ENCODE peak calls at places on chromosomes 16 and 17, in four cellular contexts. M is stimulated activated CD8-positive, alpha-beta memory T cell treated with anti-CD3 and anti-CD28 coated beads, Interleukin-7, amount 100 ng/mL, for 1 hour; Z is mucosa of descending colon; K is naive thymus-derived CD8-positive, alpha-beta T cell. D is an unnamed sample.

GRCh38 chr17:77495575-77495974 is 354.8 kb downstream of the SEC14L1 start:
- DNase-seq in M (no peak), Z (no peak), K (no peak), D (no peak)

GRCh38 chr17:46783031-46783593 is 35.4 kb downstream of the WNT3 start:
- DNase-seq in M (no peak), Z (no peak), K (no peak), D (no peak)

GRCh38 chr17:8145811-8146210 is 6.4 kb downstream of the PER1 start:
- DNase-seq in M (no peak), Z (peak; percentile 39), K (no peak), D (no peak)

GRCh38 chr17:19249681-19250080 is 12.5 kb downstream of the EPN2 start:
- DNase-seq in M (no peak), Z (no peak), K (no peak), D (no peak)

GRCh38 chr17:54903375-54903774 is 2.7 kb downstream of the TOM1L1 start:
- DNase-seq in M (no peak), Z (no peak), K (no peak), D (peak; percentile 32)

GRCh38 chr17:43732961-43733360 is 25.6 kb downstream of the SOST start:
- DNase-seq in M (no peak), Z (no peak), K (no peak), D (no peak)

GRCh38 chr17:42276609-42277341 is 584 bp upstream of the STAT5B start:
- DNase-seq in M (no peak), Z (peak; percentile 84), K (no peak), D (peak; percentile 67)

GRCh38 chr16:15658149-15658548 is 8.1 kb downstream of the NDE1 start:
- DNase-seq in M (no peak), Z (no peak), K (no peak), D (no peak)

GRCh38 chr17:13601317-13601775 is 383 bp downstream of the HS3ST3A1 start:
- DNase-seq in M (no peak), Z (no peak), K (no peak), D (peak; percentile 23)

GRCh38 chr17:79988163-79988971 is 47.3 kb downstream of the TBC1D16 start:
- DNase-seq in M (no peak), Z (peak; percentile 76), K (no peak), D (no peak)

GRCh38 chr17:12137859-12138258 is 117.2 kb downstream of the MAP2K4 start:
- DNase-seq in M (no peak), Z (no peak), K (no peak), D (no peak)

GRCh38 chr16:74743668-74744299 is 30.8 kb downstream of the FA2H start:
- DNase-seq in M (no peak), Z (peak; percentile 90), K (no peak), D (peak; percentile 50)

GRCh38 chr16:85781685-85782370 is 17.5 kb downstream of the EMC8 start:
- DNase-seq in M (no peak), Z (no peak), K (no peak), D (no peak)

GRCh38 chr16:8619671-8620370 is 1.7 kb upstream of the METTL22 start:
- DNase-seq in M (no peak), Z (no peak), K (no peak), D (no peak)

GRCh38 chr17:80539022-80539421 is 5.6 kb upstream of the RPTOR start:
- DNase-seq in M (no peak), Z (no peak), K (no peak), D (no peak)

GRCh38 chr16:83762141-83763024 is 45.4 kb upstream of the HSBP1 start:
- DNase-seq in M (no peak), Z (no peak), K (no peak), D (no peak)

GRCh38 chr17:67359960-67360817 is 6.2 kb downstream of the PSMD12 start:
- DNase-seq in M (no peak), Z (no peak), K (peak; percentile 47), D (peak; percentile 41)

GRCh38 chr17:49290690-49291326 is 60.2 kb upstream of the PHOSPHO1 start:
- DNase-seq in M (no peak), Z (no peak), K (peak; percentile 3), D (peak; percentile 35)

GRCh38 chr17:41987642-41988041 is 21.0 kb downstream of the CNP start:
- DNase-seq in M (no peak), Z (peak; percentile 7), K (no peak), D (no peak)

GRCh38 chr17:47684535-47685193 is 9.3 kb upstream of the TBKBP1 start:
- DNase-seq in M (no peak), Z (no peak), K (no peak), D (no peak)

GRCh38 chr16:1612320-1613111 is at the start of gene CRAMP1:
- DNase-seq in M (no peak), Z (peak; percentile 69), K (no peak), D (peak; percentile 28)

GRCh38 chr16:27432600-27432957 is 30.6 kb downstream of the IL21R start:
- DNase-seq in M (no peak), Z (no peak), K (no peak), D (no peak)

GRCh38 chr17:16352303-16352837 is 899 bp downstream of the CENPV start:
- DNase-seq in M (no peak), Z (peak; percentile 63), K (peak; percentile 26), D (peak; percentile 63)

GRCh38 chr16:9438991-9439390 is 347.5 kb downstream of the HAPSTR1 start:
- DNase-seq in M (no peak), Z (no peak), K (no peak), D (no peak)

GRCh38 chr17:13513039-13513405 is 88.7 kb downstream of the HS3ST3A1 start:
- DNase-seq in M (no peak), Z (no peak), K (no peak), D (peak; percentile 41)

GRCh38 chr16:508884-509736 is 18.4 kb upstream of the CAPN15 start:
- DNase-seq in M (no peak), Z (peak; percentile 50), K (no peak), D (no peak)

GRCh38 chr16:89217388-89218191 is at the start of gene ZNF778:
- DNase-seq in M (peak; percentile 48), Z (peak; percentile 91), K (peak; percentile 81), D (peak; percentile 88)

GRCh38 chr17:71975331-71975801 is 145.5 kb upstream of the SOX9 start:
- DNase-seq in M (no peak), Z (peak; percentile 81), K (no peak), D (no peak)

D was measured in BE2C.